ENCODE peak calls at places on chromosomes 7 and 10, in ten cellular contexts. One of them, this sample, is unnamed.

GRCh38 chr10:79346388-79347225 is 662 bp upstream of the PPIF start:
- DNase-seq in bronchial epithelial cell: no peak
- DNase-seq in activated gamma-delta T cell treated with anti-CD3 and anti-CD28 coated beads, Interleukin-2, amount 50 U/mL, for 16 hours: no peak
- DNase-seq in activated T-helper 1 cell treated with anti-CD3 and anti-CD28 coated beads, Interleukin-2, amount 50 U/mL, for 16 hours: no peak
- DNase-seq in SK-N-DZ: peak; percentile 69
- DNase-seq in BJ: no peak
- DNase-seq in A673: no peak
- DNase-seq in uterus: no peak
- DNase-seq in kidney: peak; percentile 73
- DNase-seq in naive thymus-derived CD8-positive, alpha-beta T cell: no peak
- DNase-seq in this sample: peak; percentile 41

GRCh38 chr10:80197972-80198591 is 7.3 kb downstream of the ANXA11 start:
- DNase-seq in bronchial epithelial cell: no peak
- DNase-seq in activated gamma-delta T cell treated with anti-CD3 and anti-CD28 coated beads, Interleukin-2, amount 50 U/mL, for 16 hours: no peak
- DNase-seq in activated T-helper 1 cell treated with anti-CD3 and anti-CD28 coated beads, Interleukin-2, amount 50 U/mL, for 16 hours: no peak
- DNase-seq in SK-N-DZ: no peak
- DNase-seq in BJ: no peak
- DNase-seq in A673: no peak
- DNase-seq in uterus: no peak
- DNase-seq in kidney: no peak
- DNase-seq in naive thymus-derived CD8-positive, alpha-beta T cell: no peak
- DNase-seq in this sample: no peak

GRCh38 chr7:42167206-42167913 is 69.6 kb downstream of the GLI3 start:
- DNase-seq in bronchial epithelial cell: no peak
- DNase-seq in activated gamma-delta T cell treated with anti-CD3 and anti-CD28 coated beads, Interleukin-2, amount 50 U/mL, for 16 hours: no peak
- DNase-seq in activated T-helper 1 cell treated with anti-CD3 and anti-CD28 coated beads, Interleukin-2, amount 50 U/mL, for 16 hours: no peak
- DNase-seq in SK-N-DZ: no peak
- DNase-seq in BJ: no peak
- DNase-seq in A673: peak; percentile 35
- DNase-seq in uterus: no peak
- DNase-seq in kidney: no peak
- DNase-seq in naive thymus-derived CD8-positive, alpha-beta T cell: no peak
- DNase-seq in this sample: no peak

GRCh38 chr10:131246775-131247174 is 64.7 kb downstream of the TCERG1L start:
- DNase-seq in bronchial epithelial cell: no peak
- DNase-seq in activated gamma-delta T cell treated with anti-CD3 and anti-CD28 coated beads, Interleukin-2, amount 50 U/mL, for 16 hours: no peak
- DNase-seq in activated T-helper 1 cell treated with anti-CD3 and anti-CD28 coated beads, Interleukin-2, amount 50 U/mL, for 16 hours: no peak
- DNase-seq in SK-N-DZ: no peak
- DNase-seq in BJ: no peak
- DNase-seq in A673: no peak
- DNase-seq in uterus: no peak
- DNase-seq in kidney: no peak
- DNase-seq in naive thymus-derived CD8-positive, alpha-beta T cell: no peak
- DNase-seq in this sample: no peak

GRCh38 chr7:2572101-2572842 is 13.5 kb downstream of the IQCE start:
- DNase-seq in bronchial epithelial cell: peak; percentile 50
- DNase-seq in activated gamma-delta T cell treated with anti-CD3 and anti-CD28 coated beads, Interleukin-2, amount 50 U/mL, for 16 hours: no peak
- DNase-seq in activated T-helper 1 cell treated with anti-CD3 and anti-CD28 coated beads, Interleukin-2, amount 50 U/mL, for 16 hours: no peak
- DNase-seq in SK-N-DZ: no peak
- DNase-seq in BJ: no peak
- DNase-seq in A673: no peak
- DNase-seq in uterus: no peak
- DNase-seq in kidney: no peak
- DNase-seq in naive thymus-derived CD8-positive, alpha-beta T cell: no peak
- DNase-seq in this sample: no peak

GRCh38 chr7:80307251-80307856 is 172.7 kb downstream of the GNAI1 start:
- DNase-seq in bronchial epithelial cell: peak; percentile 62
- DNase-seq in activated gamma-delta T cell treated with anti-CD3 and anti-CD28 coated beads, Interleukin-2, amount 50 U/mL, for 16 hours: no peak
- DNase-seq in activated T-helper 1 cell treated with anti-CD3 and anti-CD28 coated beads, Interleukin-2, amount 50 U/mL, for 16 hours: no peak
- DNase-seq in SK-N-DZ: no peak
- DNase-seq in BJ: peak; percentile 78
- DNase-seq in A673: peak; percentile 17
- DNase-seq in uterus: no peak
- DNase-seq in kidney: no peak
- DNase-seq in naive thymus-derived CD8-positive, alpha-beta T cell: no peak
- DNase-seq in this sample: peak; percentile 15

GRCh38 chr10:62899316-62899715 is 83.2 kb upstream of the EGR2 start:
- DNase-seq in bronchial epithelial cell: no peak
- DNase-seq in activated gamma-delta T cell treated with anti-CD3 and anti-CD28 coated beads, Interleukin-2, amount 50 U/mL, for 16 hours: no peak
- DNase-seq in activated T-helper 1 cell treated with anti-CD3 and anti-CD28 coated beads, Interleukin-2, amount 50 U/mL, for 16 hours: no peak
- DNase-seq in SK-N-DZ: no peak
- DNase-seq in BJ: no peak
- DNase-seq in A673: no peak
- DNase-seq in uterus: no peak
- DNase-seq in kidney: no peak
- DNase-seq in naive thymus-derived CD8-positive, alpha-beta T cell: no peak
- DNase-seq in this sample: no peak

GRCh38 chr10:67110286-67110685 is 184.4 kb downstream of the LRRTM3 start:
- DNase-seq in bronchial epithelial cell: no peak
- DNase-seq in activated gamma-delta T cell treated with anti-CD3 and anti-CD28 coated beads, Interleukin-2, amount 50 U/mL, for 16 hours: no peak
- DNase-seq in activated T-helper 1 cell treated with anti-CD3 and anti-CD28 coated beads, Interleukin-2, amount 50 U/mL, for 16 hours: no peak
- DNase-seq in SK-N-DZ: peak; percentile 49
- DNase-seq in BJ: no peak
- DNase-seq in A673: no peak
- DNase-seq in uterus: no peak
- DNase-seq in kidney: no peak
- DNase-seq in naive thymus-derived CD8-positive, alpha-beta T cell: no peak
- DNase-seq in this sample: no peak

GRCh38 chr10:8379906-8380832 is 325.7 kb downstream of the GATA3 start:
- DNase-seq in bronchial epithelial cell: no peak
- DNase-seq in activated gamma-delta T cell treated with anti-CD3 and anti-CD28 coated beads, Interleukin-2, amount 50 U/mL, for 16 hours: no peak
- DNase-seq in activated T-helper 1 cell treated with anti-CD3 and anti-CD28 coated beads, Interleukin-2, amount 50 U/mL, for 16 hours: no peak
- DNase-seq in SK-N-DZ: no peak
- DNase-seq in BJ: no peak
- DNase-seq in A673: no peak
- DNase-seq in uterus: no peak
- DNase-seq in kidney: no peak
- DNase-seq in naive thymus-derived CD8-positive, alpha-beta T cell: no peak
- DNase-seq in this sample: no peak

GRCh38 chr10:122421747-122422146 is 32.7 kb upstream of the ARMS2 start:
- DNase-seq in bronchial epithelial cell: no peak
- DNase-seq in activated gamma-delta T cell treated with anti-CD3 and anti-CD28 coated beads, Interleukin-2, amount 50 U/mL, for 16 hours: no peak
- DNase-seq in activated T-helper 1 cell treated with anti-CD3 and anti-CD28 coated beads, Interleukin-2, amount 50 U/mL, for 16 hours: no peak
- DNase-seq in SK-N-DZ: no peak
- DNase-seq in BJ: no peak
- DNase-seq in A673: no peak
- DNase-seq in uterus: no peak
- DNase-seq in kidney: no peak
- DNase-seq in naive thymus-derived CD8-positive, alpha-beta T cell: no peak
- DNase-seq in this sample: no peak

GRCh38 chr10:78579995-78580394 is 488.8 kb upstream of the ZMIZ1 start:
- DNase-seq in bronchial epithelial cell: no peak
- DNase-seq in activated gamma-delta T cell treated with anti-CD3 and anti-CD28 coated beads, Interleukin-2, amount 50 U/mL, for 16 hours: no peak
- DNase-seq in activated T-helper 1 cell treated with anti-CD3 and anti-CD28 coated beads, Interleukin-2, amount 50 U/mL, for 16 hours: no peak
- DNase-seq in SK-N-DZ: no peak
- DNase-seq in BJ: no peak
- DNase-seq in A673: peak; percentile 66
- DNase-seq in uterus: peak; percentile 62
- DNase-seq in kidney: no peak
- DNase-seq in naive thymus-derived CD8-positive, alpha-beta T cell: no peak
- DNase-seq in this sample: peak; percentile 52

GRCh38 chr7:77687747-77688144 is 8.5 kb upstream of the RSBN1L start:
- DNase-seq in bronchial epithelial cell: no peak
- DNase-seq in activated gamma-delta T cell treated with anti-CD3 and anti-CD28 coated beads, Interleukin-2, amount 50 U/mL, for 16 hours: no peak
- DNase-seq in activated T-helper 1 cell treated with anti-CD3 and anti-CD28 coated beads, Interleukin-2, amount 50 U/mL, for 16 hours: no peak
- DNase-seq in SK-N-DZ: no peak
- DNase-seq in BJ: no peak
- DNase-seq in A673: no peak
- DNase-seq in uterus: no peak
- DNase-seq in kidney: no peak
- DNase-seq in naive thymus-derived CD8-positive, alpha-beta T cell: no peak
- DNase-seq in this sample: no peak

GRCh38 chr7:70432567-70433001 is 699.4 kb upstream of the GALNT17 start:
- DNase-seq in bronchial epithelial cell: no peak
- DNase-seq in activated gamma-delta T cell treated with anti-CD3 and anti-CD28 coated beads, Interleukin-2, amount 50 U/mL, for 16 hours: no peak
- DNase-seq in activated T-helper 1 cell treated with anti-CD3 and anti-CD28 coated beads, Interleukin-2, amount 50 U/mL, for 16 hours: no peak
- DNase-seq in SK-N-DZ: no peak
- DNase-seq in BJ: no peak
- DNase-seq in A673: peak; percentile 6
- DNase-seq in uterus: no peak
- DNase-seq in kidney: no peak
- DNase-seq in naive thymus-derived CD8-positive, alpha-beta T cell: no peak
- DNase-seq in this sample: no peak

GRCh38 chr10:22648547-22648961 is 65.8 kb downstream of the PIP4K2A start:
- DNase-seq in bronchial epithelial cell: no peak
- DNase-seq in activated gamma-delta T cell treated with anti-CD3 and anti-CD28 coated beads, Interleukin-2, amount 50 U/mL, for 16 hours: no peak
- DNase-seq in activated T-helper 1 cell treated with anti-CD3 and anti-CD28 coated beads, Interleukin-2, amount 50 U/mL, for 16 hours: no peak
- DNase-seq in SK-N-DZ: no peak
- DNase-seq in BJ: peak; percentile 70
- DNase-seq in A673: peak; percentile 79
- DNase-seq in uterus: no peak
- DNase-seq in kidney: no peak
- DNase-seq in naive thymus-derived CD8-positive, alpha-beta T cell: no peak
- DNase-seq in this sample: no peak

GRCh38 chr7:73811760-73812168 is 19.0 kb upstream of the CLDN4 start:
- DNase-seq in bronchial epithelial cell: peak; percentile 54
- DNase-seq in activated gamma-delta T cell treated with anti-CD3 and anti-CD28 coated beads, Interleukin-2, amount 50 U/mL, for 16 hours: peak; percentile 18
- DNase-seq in activated T-helper 1 cell treated with anti-CD3 and anti-CD28 coated beads, Interleukin-2, amount 50 U/mL, for 16 hours: peak; percentile 21
- DNase-seq in SK-N-DZ: no peak
- DNase-seq in BJ: no peak
- DNase-seq in A673: peak; percentile 74
- DNase-seq in uterus: peak; percentile 43
- DNase-seq in kidney: peak; percentile 87
- DNase-seq in naive thymus-derived CD8-positive, alpha-beta T cell: peak; percentile 50
- DNase-seq in this sample: peak; percentile 87

GRCh38 chr10:17075510-17075909 is 54.1 kb downstream of the CUBN start:
- DNase-seq in bronchial epithelial cell: peak; percentile 97
- DNase-seq in activated gamma-delta T cell treated with anti-CD3 and anti-CD28 coated beads, Interleukin-2, amount 50 U/mL, for 16 hours: no peak
- DNase-seq in activated T-helper 1 cell treated with anti-CD3 and anti-CD28 coated beads, Interleukin-2, amount 50 U/mL, for 16 hours: no peak
- DNase-seq in SK-N-DZ: no peak
- DNase-seq in BJ: peak; percentile 90
- DNase-seq in A673: no peak
- DNase-seq in uterus: no peak
- DNase-seq in kidney: no peak
- DNase-seq in naive thymus-derived CD8-positive, alpha-beta T cell: no peak
- DNase-seq in this sample: no peak

GRCh38 chr7:116561697-116562483 is 37.1 kb downstream of the CAV1 start:
- DNase-seq in bronchial epithelial cell: peak; percentile 41
- DNase-seq in activated gamma-delta T cell treated with anti-CD3 and anti-CD28 coated beads, Interleukin-2, amount 50 U/mL, for 16 hours: no peak
- DNase-seq in activated T-helper 1 cell treated with anti-CD3 and anti-CD28 coated beads, Interleukin-2, amount 50 U/mL, for 16 hours: no peak
- DNase-seq in SK-N-DZ: no peak
- DNase-seq in BJ: no peak
- DNase-seq in A673: no peak
- DNase-seq in uterus: peak; percentile 45
- DNase-seq in kidney: no peak
- DNase-seq in naive thymus-derived CD8-positive, alpha-beta T cell: no peak
- DNase-seq in this sample: no peak

GRCh38 chr7:100983451-100984187 is 14.3 kb downstream of the MUC12 start:
- DNase-seq in bronchial epithelial cell: peak; percentile 73
- DNase-seq in activated gamma-delta T cell treated with anti-CD3 and anti-CD28 coated beads, Interleukin-2, amount 50 U/mL, for 16 hours: no peak
- DNase-seq in activated T-helper 1 cell treated with anti-CD3 and anti-CD28 coated beads, Interleukin-2, amount 50 U/mL, for 16 hours: no peak
- DNase-seq in SK-N-DZ: no peak
- DNase-seq in BJ: peak; percentile 71
- DNase-seq in A673: no peak
- DNase-seq in uterus: no peak
- DNase-seq in kidney: peak; percentile 42
- DNase-seq in naive thymus-derived CD8-positive, alpha-beta T cell: no peak
- DNase-seq in this sample: no peak

GRCh38 chr10:14456870-14457266 is 126.1 kb upstream of the FRMD4A start:
- DNase-seq in bronchial epithelial cell: no peak
- DNase-seq in activated gamma-delta T cell treated with anti-CD3 and anti-CD28 coated beads, Interleukin-2, amount 50 U/mL, for 16 hours: no peak
- DNase-seq in activated T-helper 1 cell treated with anti-CD3 and anti-CD28 coated beads, Interleukin-2, amount 50 U/mL, for 16 hours: no peak
- DNase-seq in SK-N-DZ: no peak
- DNase-seq in BJ: no peak
- DNase-seq in A673: no peak
- DNase-seq in uterus: no peak
- DNase-seq in kidney: no peak
- DNase-seq in naive thymus-derived CD8-positive, alpha-beta T cell: no peak
- DNase-seq in this sample: no peak

GRCh38 chr7:75968561-75969001 is 25.8 kb downstream of the TMEM120A start:
- DNase-seq in bronchial epithelial cell: no peak
- DNase-seq in activated gamma-delta T cell treated with anti-CD3 and anti-CD28 coated beads, Interleukin-2, amount 50 U/mL, for 16 hours: no peak
- DNase-seq in activated T-helper 1 cell treated with anti-CD3 and anti-CD28 coated beads, Interleukin-2, amount 50 U/mL, for 16 hours: no peak
- DNase-seq in SK-N-DZ: no peak
- DNase-seq in BJ: no peak
- DNase-seq in A673: no peak
- DNase-seq in uterus: no peak
- DNase-seq in kidney: no peak
- DNase-seq in naive thymus-derived CD8-positive, alpha-beta T cell: no peak
- DNase-seq in this sample: no peak

GRCh38 chr10:13499150-13499549 is 29.7 kb downstream of the BEND7 start:
- DNase-seq in bronchial epithelial cell: no peak
- DNase-seq in activated gamma-delta T cell treated with anti-CD3 and anti-CD28 coated beads, Interleukin-2, amount 50 U/mL, for 16 hours: no peak
- DNase-seq in activated T-helper 1 cell treated with anti-CD3 and anti-CD28 coated beads, Interleukin-2, amount 50 U/mL, for 16 hours: no peak
- DNase-seq in SK-N-DZ: no peak
- DNase-seq in BJ: no peak
- DNase-seq in A673: no peak
- DNase-seq in uterus: no peak
- DNase-seq in kidney: no peak
- DNase-seq in naive thymus-derived CD8-positive, alpha-beta T cell: no peak
- DNase-seq in this sample: no peak

GRCh38 chr10:128429835-128430513 is 303.8 kb upstream of the MKI67 start:
- DNase-seq in bronchial epithelial cell: no peak
- DNase-seq in activated gamma-delta T cell treated with anti-CD3 and anti-CD28 coated beads, Interleukin-2, amount 50 U/mL, for 16 hours: no peak
- DNase-seq in activated T-helper 1 cell treated with anti-CD3 and anti-CD28 coated beads, Interleukin-2, amount 50 U/mL, for 16 hours: no peak
- DNase-seq in SK-N-DZ: no peak
- DNase-seq in BJ: no peak
- DNase-seq in A673: no peak
- DNase-seq in uterus: no peak
- DNase-seq in kidney: no peak
- DNase-seq in naive thymus-derived CD8-positive, alpha-beta T cell: no peak
- DNase-seq in this sample: no peak

GRCh38 chr10:92076722-92077121 is 153.2 kb downstream of the BTAF1 start:
- DNase-seq in bronchial epithelial cell: no peak
- DNase-seq in activated gamma-delta T cell treated with anti-CD3 and anti-CD28 coated beads, Interleukin-2, amount 50 U/mL, for 16 hours: no peak
- DNase-seq in activated T-helper 1 cell treated with anti-CD3 and anti-CD28 coated beads, Interleukin-2, amount 50 U/mL, for 16 hours: no peak
- DNase-seq in SK-N-DZ: no peak
- DNase-seq in BJ: no peak
- DNase-seq in A673: no peak
- DNase-seq in uterus: no peak
- DNase-seq in kidney: no peak
- DNase-seq in naive thymus-derived CD8-positive, alpha-beta T cell: no peak
- DNase-seq in this sample: no peak

GRCh38 chr7:17013204-17013603 is 131.4 kb upstream of the AGR3 start:
- DNase-seq in bronchial epithelial cell: no peak
- DNase-seq in activated gamma-delta T cell treated with anti-CD3 and anti-CD28 coated beads, Interleukin-2, amount 50 U/mL, for 16 hours: no peak
- DNase-seq in activated T-helper 1 cell treated with anti-CD3 and anti-CD28 coated beads, Interleukin-2, amount 50 U/mL, for 16 hours: no peak
- DNase-seq in SK-N-DZ: no peak
- DNase-seq in BJ: no peak
- DNase-seq in A673: no peak
- DNase-seq in uterus: no peak
- DNase-seq in kidney: no peak
- DNase-seq in naive thymus-derived CD8-positive, alpha-beta T cell: no peak
- DNase-seq in this sample: no peak

This sample was measured in SK-N-SH.